ENCODE peak calls at places on chromosome 7, in eight cellular contexts. S is M059J; G is body of pancreas; Y is heart right ventricle; O is NCI-H1930; M is progenitor cell of endocrine pancreas; C is NK-92 treated with Interleukin-12 subunit alpha and Interleukin-12 subunit beta, amount 100 ng/mL, for 24 hours; Q is iPS-NIHi11. X is an unnamed sample.
A peak's percentile ranks its signal among the peaks of the same experiment; 100 is the strongest.

GRCh38 chr7:33841658-33842057 is 63.7 kb upstream of the BMPER start:
- DNase-seq in S (peak; percentile 45), G (no peak), Y (no peak), O (no peak), M (no peak), C (no peak), Q (no peak), X (no peak)

GRCh38 chr7:100827330-100828226 is at the start of gene EPHB4:
- DNase-seq in S (peak; percentile 83), G (peak; percentile 88), Y (peak; percentile 90), O (no peak), M (peak; percentile 84), C (no peak), Q (peak; percentile 87), X (peak; percentile 87)

GRCh38 chr7:101707587-101707986 is 78.5 kb upstream of the MYL10 start:
- DNase-seq in S (no peak), G (no peak), Y (no peak), O (no peak), M (no peak), C (no peak), Q (no peak), X (no peak)

GRCh38 chr7:39271386-39271785 is 293.7 kb downstream of the POU6F2 start:
- DNase-seq in S (peak; percentile 83), G (peak; percentile 70), Y (peak; percentile 17), O (no peak), M (no peak), C (no peak), Q (peak; percentile 26), X (peak; percentile 55)

GRCh38 chr7:36630112-36630650 is 94.1 kb downstream of the AOAH start:
- DNase-seq in S (no peak), G (no peak), Y (no peak), O (no peak), M (no peak), C (no peak), Q (no peak), X (no peak)

GRCh38 chr7:137682596-137682995 is 164.2 kb downstream of the DGKI start:
- DNase-seq in S (peak; percentile 77), G (no peak), Y (no peak), O (no peak), M (no peak), C (no peak), Q (no peak), X (no peak)

GRCh38 chr7:42380411-42380810 is 143.4 kb upstream of the GLI3 start:
- DNase-seq in S (no peak), G (no peak), Y (no peak), O (no peak), M (no peak), C (no peak), Q (no peak), X (no peak)

GRCh38 chr7:55249332-55249731 is 115.8 kb upstream of the LANCL2 start:
- DNase-seq in S (no peak), G (no peak), Y (no peak), O (no peak), M (no peak), C (no peak), Q (no peak), X (no peak)

GRCh38 chr7:44905002-44905635 is 19.8 kb upstream of the PURB start:
- DNase-seq in S (no peak), G (no peak), Y (no peak), O (no peak), M (no peak), C (no peak), Q (no peak), X (no peak)

GRCh38 chr7:11427686-11428273 is 404.2 kb downstream of the THSD7A start:
- DNase-seq in S (peak; percentile 70), G (no peak), Y (peak; percentile 29), O (peak; percentile 37), M (no peak), C (no peak), Q (peak; percentile 65), X (no peak)

GRCh38 chr7:46201966-46202365 is 280.9 kb upstream of the IGFBP3 start:
- DNase-seq in S (no peak), G (no peak), Y (no peak), O (no peak), M (no peak), C (no peak), Q (no peak), X (no peak)

GRCh38 chr7:140672382-140673062 is at the start of gene ADCK2:
- DNase-seq in S (no peak), G (peak; percentile 68), Y (peak; percentile 40), O (peak; percentile 35), M (no peak), C (peak; percentile 26), Q (peak; percentile 98), X (peak; percentile 93)

GRCh38 chr7:101743995-101744360 is 73.4 kb upstream of the CUX1 start:
- DNase-seq in S (no peak), G (no peak), Y (no peak), O (no peak), M (peak; percentile 16), C (no peak), Q (peak; percentile 70), X (no peak)

GRCh38 chr7:116836911-116837310 is 25.5 kb upstream of the CAPZA2 start:
- DNase-seq in S (peak; percentile 54), G (no peak), Y (no peak), O (no peak), M (no peak), C (no peak), Q (no peak), X (no peak)

GRCh38 chr7:137879357-137880158 is 32.8 kb upstream of the DGKI start:
- DNase-seq in S (no peak), G (no peak), Y (no peak), O (no peak), M (no peak), C (no peak), Q (peak; percentile 57), X (no peak)

GRCh38 chr7:1874522-1875389 is 204.7 kb downstream of the ELFN1 start:
- DNase-seq in S (no peak), G (no peak), Y (no peak), O (no peak), M (no peak), C (no peak), Q (no peak), X (no peak)

GRCh38 chr7:1403844-1404404 is 55.3 kb downstream of the MICALL2 start:
- DNase-seq in S (peak; percentile 73), G (no peak), Y (peak; percentile 50), O (no peak), M (no peak), C (no peak), Q (no peak), X (no peak)

GRCh38 chr7:84950836-84951235 is 236.0 kb downstream of the SEMA3D start:
- DNase-seq in S (peak; percentile 55), G (no peak), Y (no peak), O (no peak), M (no peak), C (no peak), Q (no peak), X (no peak)

GRCh38 chr7:1046722-1047679 is 2.7 kb downstream of the GPR146 start:
- DNase-seq in S (no peak), G (peak; percentile 64), Y (no peak), O (no peak), M (no peak), C (no peak), Q (no peak), X (peak; percentile 47)

X was measured in left lung.